ENCODE peak calls at places on chromosomes 1 and 21, in six cellular contexts. D is activated B cell treated with CpG ODN at 0.5 μM for 24 hours, P is WERI-Rb-1, A is tibial artery, Z is mesothelial cell of epicardium, T is body of pancreas. R is an unnamed sample.

GRCh38 chr1:35243681-35244080 is 24.8 kb upstream of the ZMYM4 start:
- DNase-seq in D (no peak), P (no peak), A (no peak), Z (no peak), T (peak; percentile 43), R (no peak)

GRCh38 chr1:34302798-34303197 is 126.1 kb downstream of the C1orf94 start:
- DNase-seq in D (no peak), P (no peak), A (no peak), Z (no peak), T (no peak), R (no peak)

GRCh38 chr1:60581455-60582220 is 500.7 kb upstream of the NFIA start:
- DNase-seq in D (no peak), P (no peak), A (no peak), Z (no peak), T (no peak), R (no peak)

GRCh38 chr1:235679005-235679404 is 29.4 kb upstream of the GNG4 start:
- DNase-seq in D (no peak), P (peak; percentile 25), A (no peak), Z (no peak), T (peak; percentile 19), R (no peak)

GRCh38 chr1:231162970-231163830 is 1.3 kb downstream of the TRIM67 start:
- DNase-seq in D (no peak), P (no peak), A (no peak), Z (no peak), T (no peak), R (no peak)

GRCh38 chr1:225146478-225146877 is 217.0 kb downstream of the DNAH14 start:
- DNase-seq in D (no peak), P (no peak), A (no peak), Z (no peak), T (no peak), R (no peak)

GRCh38 chr1:95233321-95233736 is 681 bp upstream of the RWDD3 start:
- DNase-seq in D (no peak), P (no peak), A (peak; percentile 69), Z (no peak), T (peak; percentile 37), R (no peak)

GRCh38 chr1:187566371-187566770 is 737.6 kb downstream of the PLA2G4A start:
- DNase-seq in D (no peak), P (no peak), A (no peak), Z (no peak), T (no peak), R (no peak)

GRCh38 chr1:218344814-218345672 is at the start of gene TGFB2:
- DNase-seq in D (no peak), P (peak; percentile 53), A (peak; percentile 84), Z (no peak), T (peak; percentile 51), R (no peak)

GRCh38 chr1:231844986-231845502 is 218.5 kb downstream of the DISC1 start:
- DNase-seq in D (no peak), P (no peak), A (no peak), Z (no peak), T (no peak), R (no peak)

GRCh38 chr1:216119600-216119999 is 303.6 kb downstream of the USH2A start:
- DNase-seq in D (no peak), P (peak; percentile 22), A (no peak), Z (no peak), T (peak; percentile 2), R (no peak)

GRCh38 chr1:90834354-90835171 is 117.5 kb upstream of the BARHL2 start:
- DNase-seq in D (no peak), P (no peak), A (no peak), Z (no peak), T (no peak), R (no peak)

GRCh38 chr1:204599596-204599995 is 83.4 kb downstream of the MDM4 start:
- DNase-seq in D (no peak), P (no peak), A (no peak), Z (no peak), T (no peak), R (no peak)

GRCh38 chr21:32726742-32727477 is 903 bp downstream of the SYNJ1 start:
- DNase-seq in D (peak; percentile 32), P (peak; percentile 77), A (peak; percentile 65), Z (peak; percentile 49), T (peak; percentile 34), R (no peak)

GRCh38 chr21:39529026-39529425 is 77.3 kb downstream of the SH3BGR start:
- DNase-seq in D (no peak), P (no peak), A (no peak), Z (no peak), T (no peak), R (no peak)

GRCh38 chr1:59204001-59204400 is 92.9 kb upstream of the FGGY start:
- DNase-seq in D (no peak), P (no peak), A (peak; percentile 86), Z (no peak), T (peak; percentile 57), R (no peak)

GRCh38 chr1:156524481-156524869 is 23.9 kb upstream of the MEF2D start:
- DNase-seq in D (no peak), P (peak; percentile 75), A (no peak), Z (no peak), T (no peak), R (no peak)

GRCh38 chr21:46005481-46005881 is 23.9 kb downstream of the COL6A1 start:
- DNase-seq in D (no peak), P (no peak), A (no peak), Z (no peak), T (peak; percentile 1), R (peak; percentile 8)

GRCh38 chr1:1360511-1361169 is 2.3 kb upstream of the MXRA8 start:
- DNase-seq in D (no peak), P (peak; percentile 47), A (peak; percentile 88), Z (no peak), T (peak; percentile 56), R (no peak)

GRCh38 chr1:17156108-17156507 is 36.9 kb upstream of the PADI2 start:
- DNase-seq in D (no peak), P (no peak), A (no peak), Z (no peak), T (no peak), R (no peak)

GRCh38 chr1:21884456-21885235 is 52.5 kb downstream of the HSPG2 start:
- DNase-seq in D (no peak), P (no peak), A (no peak), Z (no peak), T (no peak), R (no peak)

GRCh38 chr1:62673629-62674028 is 14.6 kb downstream of the DOCK7 start:
- DNase-seq in D (no peak), P (no peak), A (no peak), Z (no peak), T (no peak), R (no peak)

GRCh38 chr1:160607051-160608032 is 28.0 kb upstream of the CD84 start:
- DNase-seq in D (no peak), P (peak; percentile 49), A (no peak), Z (peak; percentile 46), T (peak; percentile 76), R (no peak)

GRCh38 chr1:200867018-200867811 is 5.6 kb upstream of the GPR25 start:
- DNase-seq in D (no peak), P (no peak), A (no peak), Z (no peak), T (no peak), R (no peak)

GRCh38 chr1:200872446-200873115 is at the start of gene GPR25:
- DNase-seq in D (no peak), P (no peak), A (no peak), Z (no peak), T (no peak), R (no peak)

GRCh38 chr1:200869376-200869752 is 3.4 kb upstream of the GPR25 start:
- DNase-seq in D (no peak), P (peak; percentile 83), A (no peak), Z (no peak), T (no peak), R (no peak)

GRCh38 chr1:200873116-200873670 is 412 bp downstream of the GPR25 start:
- DNase-seq in D (no peak), P (no peak), A (no peak), Z (no peak), T (no peak), R (no peak)

DNA sequence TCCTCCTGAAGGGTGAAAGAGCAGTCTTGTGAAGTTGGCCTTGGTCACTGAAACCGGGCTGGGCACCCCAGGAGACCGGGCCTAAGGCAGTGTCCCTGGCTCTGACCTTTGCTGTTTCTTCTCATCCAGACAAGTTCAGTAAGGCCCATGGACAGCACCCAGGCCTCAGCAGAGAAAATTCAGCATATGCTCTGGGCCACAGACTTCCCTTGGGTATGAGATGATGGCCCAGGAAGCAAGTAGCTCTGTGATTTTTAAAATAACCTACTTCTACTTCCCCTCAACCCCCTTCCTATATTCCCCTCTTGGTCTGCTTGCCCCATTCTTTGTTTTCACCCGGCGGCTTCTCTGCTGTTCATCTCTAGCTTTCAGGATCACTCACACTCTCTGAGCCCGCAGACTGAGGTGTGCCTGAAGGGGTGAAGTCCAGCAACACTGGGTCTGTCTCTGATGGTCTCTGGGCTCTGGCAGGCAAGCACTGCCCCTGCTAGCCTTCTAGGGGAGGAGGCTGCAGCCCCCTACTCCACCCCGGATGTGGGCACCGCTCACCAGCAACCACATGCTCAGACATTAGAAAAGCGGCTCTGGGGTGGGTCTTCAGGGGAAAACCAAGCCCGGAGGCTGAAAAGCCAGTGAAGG is 2.9 kb upstream of the GPR25 start:
- DNase-seq in D (no peak), P (no peak), A (no peak), Z (no peak), T (no peak), R (no peak)
- TF ChIP-seq CTCF in D (no peak), P (no peak), A (no peak), Z (no peak), T (no peak), R (no peak)

DNA sequence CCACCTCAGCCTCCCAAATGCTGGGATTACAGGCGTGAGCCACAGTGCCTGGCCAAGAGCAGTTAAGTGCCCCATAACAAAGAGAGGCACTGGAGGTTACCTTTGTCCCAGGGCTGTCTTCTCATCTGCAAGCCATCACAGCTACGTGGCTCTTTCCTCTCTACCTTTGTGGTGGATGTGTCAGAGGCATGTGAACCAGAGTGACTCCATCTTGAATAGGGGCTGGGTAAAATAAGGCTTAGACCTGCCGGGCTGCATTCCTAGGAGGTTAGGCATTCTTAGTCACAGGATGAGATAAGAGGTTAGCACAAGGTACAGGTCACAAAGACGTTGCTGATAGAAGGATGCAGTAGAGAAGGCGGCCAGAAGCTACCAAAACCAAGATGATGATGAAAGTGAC is 59.4 kb upstream of the POU2F1 start:
- DNase-seq in D (no peak), P (no peak), A (no peak), Z (no peak), T (no peak), R (no peak)
- TF ChIP-seq CTCF in D (no peak), P (no peak), A (no peak), Z (no peak), T (no peak), R (no peak)

GRCh38 chr1:194570449-194570848 is 1384.0 kb upstream of the B3GALT2 start:
- DNase-seq in D (no peak), P (no peak), A (no peak), Z (no peak), T (no peak), R (no peak)

DNA sequence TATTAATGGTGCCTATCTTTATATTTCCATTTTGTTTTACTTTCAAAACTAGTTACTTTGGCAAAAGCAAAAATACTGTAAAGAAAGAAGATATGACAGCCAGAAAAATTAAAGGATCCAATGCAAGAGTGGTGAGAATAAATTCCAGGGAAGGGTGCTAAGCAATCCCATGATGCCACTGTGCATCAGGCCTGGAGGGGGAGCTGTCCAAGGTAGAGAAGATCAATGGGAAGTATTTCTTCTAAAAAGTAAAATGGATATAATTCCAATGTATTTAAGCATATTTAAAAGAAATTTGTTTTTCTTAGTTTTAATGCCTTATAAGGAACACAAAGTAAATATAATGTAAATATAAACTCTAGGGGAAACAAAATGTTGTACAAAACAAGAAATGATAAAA is 1382.2 kb upstream of the B3GALT2 start:
- DNase-seq in D (no peak), P (no peak), A (no peak), Z (no peak), T (no peak), R (no peak)
- TF ChIP-seq CTCF in D (no peak), P (no peak), A (no peak), Z (no peak), T (no peak), R (no peak)

GRCh38 chr1:103367186-103367585 is 158.3 kb upstream of the RNPC3 start:
- DNase-seq in D (no peak), P (no peak), A (no peak), Z (no peak), T (no peak), R (no peak)
- TF ChIP-seq CTCF in D (no peak), P (no peak), A (no peak), Z (no peak), T (no peak), R (no peak)